ENCODE peak calls at places on chromosomes 16 and 17, in nine cellular contexts. Y, M, V, D, S, Z, A, C and R are unnamed samples.
A peak's percentile ranks its signal among the peaks of the same experiment; 100 is the strongest.

GRCh38 chr17:83180996-83181481 is 101.6 kb downstream of the METRNL start:
- DNase-seq in Y (no peak), A (no peak), S (no peak), M (no peak), C (peak; percentile 8), V (no peak), D (no peak), Z (no peak), R (no peak)

GRCh38 chr16:21184834-21185233 is 26.4 kb downstream of the LDAF1 start:
- DNase-seq in S (no peak), D (peak; percentile 6), V (no peak), Z (no peak), C (no peak), A (no peak), M (peak; percentile 25), Y (no peak), R (peak; percentile 20)

GRCh38 chr17:2975469-2975958 is 87.9 kb downstream of the OR1D5 start:
- DNase-seq in V (no peak), D (no peak), Z (no peak), A (no peak), C (peak; percentile 46), M (peak; percentile 14), Y (no peak), S (no peak), R (no peak)

GRCh38 chr16:59047114-59047513 is 313.0 kb upstream of the GOT2 start:
- DNase-seq in A (no peak), M (peak; percentile 12), Y (no peak), D (no peak), S (no peak), V (no peak), Z (no peak), C (no peak), R (no peak)

GRCh38 chr16:29147710-29148425 is 163.0 kb downstream of the LAT start:
- DNase-seq in C (no peak), S (no peak), V (no peak), D (no peak), Z (no peak), M (no peak), A (no peak), Y (no peak), R (no peak)

GRCh38 chr17:43021739-43022512 is at the start of gene VAT1:
- DNase-seq in M (peak; percentile 80), Z (peak; percentile 43), V (peak; percentile 81), Y (peak; percentile 72), C (peak; percentile 77), A (peak; percentile 24), S (no peak), D (peak; percentile 86), R (peak; percentile 68)

GRCh38 chr17:64083093-64083492 is 46.9 kb downstream of the ERN1 start:
- DNase-seq in D (no peak), M (no peak), Z (no peak), V (no peak), S (no peak), C (no peak), A (no peak), Y (no peak), R (no peak)

GRCh38 chr16:23160082-23160481 is 10.8 kb upstream of the USP31 start:
- DNase-seq in A (no peak), C (no peak), M (no peak), S (no peak), D (no peak), V (no peak), Z (no peak), Y (no peak), R (no peak)

GRCh38 chr17:12603566-12603965 is 62.1 kb upstream of the MYOCD start:
- DNase-seq in Z (no peak), S (no peak), M (no peak), Y (no peak), A (no peak), V (no peak), D (no peak), C (no peak), R (no peak)